ENCODE peak calls at places on chromosomes 3 and 15, in nine cellular contexts. T is fibroblast of the aortic adventitia, K is IMR-90, Q is breast epithelium, C is esophagus squamous epithelium, X is psoas muscle, F is astrocyte, Y is Caco-2, N is tibial nerve. J is an unnamed sample.

GRCh38 chr15:81548350-81549116 is 174.5 kb upstream of the TMC3 start:
- DNase-seq in N (no peak), C (no peak), Q (no peak), X (no peak), Y (no peak), F (peak; percentile 10), T (peak; percentile 56), K (peak; percentile 49), J (peak; percentile 20)

GRCh38 chr3:72953325-72953956 is 43.2 kb upstream of the PPP4R2 start:
- DNase-seq in X (no peak), Y (peak; percentile 74), K (peak; percentile 30), F (no peak), Q (no peak), N (no peak), C (no peak), T (peak; percentile 62), J (peak; percentile 33)

GRCh38 chr15:88835119-88835518 is 31.9 kb downstream of the ACAN start:
- DNase-seq in Q (no peak), Y (no peak), T (peak; percentile 43), X (no peak), K (peak; percentile 10), F (no peak), N (no peak), C (no peak), J (peak; percentile 2)

GRCh38 chr3:182241777-182242556 is 530.2 kb downstream of the SOX2 start:
- DNase-seq in X (peak; percentile 75), C (no peak), Q (no peak), K (no peak), N (peak; percentile 40), F (peak; percentile 97), T (peak; percentile 15), Y (no peak), J (no peak)

GRCh38 chr3:158101330-158102218 is 4.6 kb downstream of the SHOX2 start:
- DNase-seq in X (no peak), T (no peak), Y (no peak), F (no peak), K (no peak), N (no peak), C (no peak), Q (no peak), J (no peak)

GRCh38 chr15:66129561-66129960 is 124.0 kb downstream of the MEGF11 start:
- DNase-seq in Y (no peak), N (no peak), X (no peak), K (no peak), T (no peak), C (no peak), Q (no peak), F (no peak), J (no peak)

GRCh38 chr3:11749486-11749885 is 97.2 kb downstream of the TAMM41 start:
- DNase-seq in T (peak; percentile 49), X (no peak), F (no peak), C (no peak), Y (no peak), N (no peak), Q (no peak), K (no peak), J (no peak)

GRCh38 chr3:143004823-143005222 is 3.5 kb downstream of the U2SURP start:
- DNase-seq in T (no peak), Y (no peak), F (no peak), C (no peak), X (no peak), N (no peak), K (no peak), Q (no peak), J (no peak)

GRCh38 chr3:112378989-112379692 is 46.2 kb downstream of the CD200 start:
- DNase-seq in Q (no peak), N (no peak), X (no peak), T (peak; percentile 96), C (no peak), Y (no peak), K (peak; percentile 92), F (peak; percentile 79), J (peak; percentile 98)

GRCh38 chr3:38107911-38108648 is 28.8 kb downstream of the ACAA1 start:
- DNase-seq in N (no peak), Y (no peak), X (no peak), F (no peak), T (no peak), C (no peak), Q (peak; percentile 20), K (no peak), J (no peak)

GRCh38 chr15:66231421-66232266 is 21.9 kb downstream of the MEGF11 start:
- DNase-seq in X (no peak), F (no peak), K (no peak), C (no peak), Q (no peak), Y (no peak), N (no peak), T (peak; percentile 14), J (peak; percentile 55)

GRCh38 chr3:64215084-64215483 is 10.2 kb downstream of the PRICKLE2 start:
- DNase-seq in Q (no peak), Y (no peak), N (no peak), K (no peak), X (no peak), T (no peak), F (no peak), C (no peak), J (no peak)
- H3K4me3 ChIP-seq in Q (peak overlapping the region; percentile 60), Y (no peak overlapping the region), N (peak overlapping the region; percentile 30), K (peak overlapping the region; percentile 30), X (peak overlapping the region; percentile 49), T (peak overlapping the region; percentile 60), F (no peak overlapping the region), C (no peak overlapping the region), J (no peak overlapping the region)

GRCh38 chr3:43497405-43497804 is 124.4 kb downstream of the ANO10 start:
- DNase-seq in Q (no peak), X (no peak), N (no peak), C (no peak), T (peak; percentile 10), F (no peak), Y (no peak), K (no peak), J (no peak)
- TF ChIP-seq CTCF in Q (no peak), X (no peak), N (no peak), C (no peak), T (no peak), F (no peak), Y (no peak), K (no peak), J (no peak)

DNA sequence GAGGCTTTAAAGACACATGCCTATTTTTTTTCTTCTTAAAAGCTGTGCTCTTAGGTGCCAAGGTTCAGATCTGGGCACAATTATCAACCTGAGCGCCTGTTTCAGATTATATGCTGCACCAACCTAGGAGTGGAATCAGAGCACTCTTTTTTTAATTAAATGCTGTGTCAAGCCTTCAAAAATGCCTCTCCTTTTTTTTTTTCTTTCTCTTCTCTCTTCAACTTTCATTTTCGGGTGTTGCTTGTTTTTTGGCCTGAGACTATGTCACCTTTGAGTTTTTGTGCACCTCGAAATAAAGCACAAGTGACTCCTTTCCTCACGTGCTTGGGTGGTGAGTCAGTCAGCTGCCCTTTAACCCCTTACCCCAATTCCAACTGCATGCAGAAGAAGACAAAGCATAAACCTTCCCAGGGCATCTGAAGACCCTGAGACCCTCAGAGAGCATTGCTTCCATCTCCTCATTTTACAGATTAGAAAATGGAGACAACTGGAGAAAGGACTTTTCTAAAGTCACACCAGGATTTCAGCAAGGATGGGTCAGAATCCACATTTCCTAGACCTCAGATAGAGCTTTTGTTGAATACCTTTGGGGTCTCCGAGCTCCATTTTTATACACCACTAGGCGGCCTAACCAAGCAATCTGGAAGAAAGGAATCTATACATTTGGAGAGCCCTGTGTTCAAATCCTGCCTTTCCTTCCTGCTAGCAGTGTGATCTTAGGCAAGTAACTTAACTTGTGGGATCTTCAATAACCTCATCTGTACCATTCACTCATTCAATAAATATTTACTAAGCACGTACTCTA is 631 bp upstream of the PRICKLE2 start:
- DNase-seq in Q (no peak), N (no peak), Y (no peak), K (peak; percentile 51), F (no peak), T (no peak), C (no peak), X (no peak), J (no peak)
- H3K4me3 ChIP-seq in Q (peak overlapping the region; percentile 64), N (peak overlapping the region; percentile 27), Y (no peak overlapping the region), K (peak overlapping the region; percentile 18), F (peak overlapping the region; percentile 70), T (peak overlapping the region; percentile 80), C (peak overlapping the region; percentile 23), X (peak overlapping the region; percentile 53), J (no peak overlapping the region)

DNA sequence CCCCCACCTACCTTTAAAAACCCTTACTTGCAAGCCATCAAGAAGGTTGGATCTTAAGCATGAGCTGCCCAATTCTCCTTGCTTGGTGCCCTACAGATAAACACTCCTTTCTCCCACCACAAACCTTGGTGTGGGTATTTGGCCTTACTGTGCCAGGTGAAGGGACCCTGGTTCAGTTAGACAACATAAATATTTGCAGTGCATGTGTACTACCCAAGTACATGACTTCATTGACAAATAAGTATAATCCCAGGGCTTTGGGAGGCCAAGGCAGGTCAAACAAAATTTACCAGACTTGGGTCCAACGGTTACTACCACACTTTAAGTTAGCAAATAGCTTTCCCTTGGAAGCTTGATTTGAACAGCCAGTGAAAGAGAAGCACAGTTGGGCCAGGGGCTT is 9.3 kb upstream of the CNOT10 start:
- DNase-seq in C (no peak), F (no peak), T (no peak), N (no peak), X (no peak), Q (no peak), K (no peak), Y (no peak), J (no peak)
- TF ChIP-seq CTCF in C (no peak), F (no peak), T (no peak), N (no peak), X (no peak), Q (no peak), K (no peak), Y (no peak), J (no peak)

GRCh38 chr3:140724856-140725812 is 47.3 kb downstream of the TRIM42 start:
- DNase-seq in T (no peak), N (no peak), K (no peak), X (no peak), C (no peak), F (no peak), Q (no peak), Y (no peak), J (no peak)
- H3K4me3 ChIP-seq in T (no peak overlapping the region), N (no peak overlapping the region), K (no peak overlapping the region), X (no peak overlapping the region), C (no peak overlapping the region), F (no peak overlapping the region), Q (no peak overlapping the region), Y (no peak overlapping the region), J (no peak overlapping the region)